ENCODE peak calls at places on chromosomes 12 and 14, in eight cellular contexts. Q is activated naive CD8-positive, alpha-beta T cell treated with anti-CD3 and anti-CD28 coated beads for 36 hours; G is T47D; D is left lobe of liver; T is DMS 273 treated with DMSO at 0.1 percent for 48 hours; H is AG20443; N is SW480; V is mesenteric fat pad. R is an unnamed sample.

GRCh38 chr14:101721951-101722661 is 39.4 kb upstream of the PPP2R5C start:
- DNase-seq in V (peak), N (peak), T (no peak), G (peak), H (no peak), Q (peak), D (no peak), R (no peak)

GRCh38 chr12:110689601-110690430 is 901 bp upstream of the HVCN1 start:
- DNase-seq in Q (peak), H (peak), D (no peak), G (no peak), N (no peak), V (no peak), T (no peak), R (no peak)

GRCh38 chr12:116336542-116337065 is 59.1 kb upstream of the MED13L start:
- DNase-seq in V (peak), Q (no peak), H (no peak), G (no peak), T (no peak), N (no peak), D (no peak), R (no peak)

GRCh38 chr14:71261206-71261605 is 353.9 kb downstream of the PCNX1 start:
- DNase-seq in N (no peak), Q (no peak), H (no peak), V (no peak), D (no peak), T (no peak), G (peak), R (no peak)

GRCh38 chr12:117284160-117284559 is 77.3 kb downstream of the NOS1 start:
- DNase-seq in G (no peak), T (peak), Q (no peak), H (no peak), D (no peak), N (no peak), V (no peak), R (peak)

GRCh38 chr12:50859621-50860020 is 16.9 kb downstream of the TMPRSS12 start:
- DNase-seq in N (no peak), Q (no peak), H (no peak), T (no peak), G (no peak), D (no peak), V (no peak), R (no peak)

GRCh38 chr12:83827860-83828259 is 1084.7 kb downstream of the SLC6A15 start:
- DNase-seq in H (no peak), Q (no peak), G (no peak), D (no peak), N (no peak), T (no peak), V (no peak), R (peak)

GRCh38 chr12:69239922-69240624 is 704 bp downstream of the CPSF6 start:
- DNase-seq in T (no peak), H (peak), N (peak), G (peak), V (peak), D (peak), Q (peak), R (peak)

GRCh38 chr12:43292699-43293098 is 259.3 kb downstream of the ADAMTS20 start:
- DNase-seq in H (peak), D (no peak), G (no peak), T (no peak), V (no peak), Q (no peak), N (no peak), R (no peak)

GRCh38 chr12:94152292-94153083 is 4.1 kb downstream of the PLXNC1 start:
- DNase-seq in N (no peak), H (no peak), T (no peak), D (peak), Q (no peak), V (no peak), G (no peak), R (no peak)

GRCh38 chr14:64928239-64929002 is 14.1 kb downstream of the GPX2 start:
- DNase-seq in Q (no peak), N (no peak), G (no peak), H (no peak), D (no peak), V (no peak), T (no peak), R (no peak)

GRCh38 chr14:64444984-64445845 is 20.1 kb upstream of the AKAP5 start:
- DNase-seq in T (no peak), H (peak), N (no peak), D (no peak), Q (peak), G (no peak), V (no peak), R (no peak)

GRCh38 chr14:89245802-89246201 is 171.2 kb downstream of the FOXN3 start:
- DNase-seq in G (no peak), D (no peak), V (no peak), T (no peak), H (no peak), Q (no peak), N (no peak), R (no peak)

GRCh38 chr12:70052931-70053497 is 190.2 kb upstream of the CNOT2 start:
- DNase-seq in H (peak), D (peak), Q (no peak), N (peak), T (no peak), G (peak), V (no peak), R (no peak)

GRCh38 chr12:124094733-124095132 is 121.7 kb downstream of the ZNF664 start:
- DNase-seq in G (no peak), V (no peak), N (no peak), T (no peak), D (no peak), Q (peak), H (no peak), R (peak)

GRCh38 chr14:93736378-93737014 is 51.8 kb downstream of the PRIMA1 start:
- DNase-seq in N (no peak), Q (no peak), V (no peak), G (peak), T (no peak), H (no peak), D (no peak), R (no peak)

GRCh38 chr12:12883369-12884001 is 7.9 kb upstream of the GPRC5A start:
- DNase-seq in T (no peak), Q (no peak), V (no peak), H (no peak), G (peak), N (peak), D (no peak), R (no peak)

GRCh38 chr14:72740504-72740961 is 153.4 kb downstream of the DPF3 start:
- DNase-seq in V (peak), H (no peak), D (peak), Q (no peak), N (no peak), T (no peak), G (no peak), R (no peak)

R was measured in SHP77.